ENCODE peak calls at places on chromosomes 6 and 20, in seven cellular contexts. C, Y, V, O, J, K and W are unnamed samples.

GRCh38 chr6:144294016-144294415 is 8.9 kb downstream of the UTRN start:
- DNase-seq in K (no peak), V (no peak), C (no peak), O (no peak), Y (no peak), J (no peak), W (no peak)

GRCh38 chr20:45791668-45792512 is at the start of the genes DNTTIP1 and WFDC3:
- DNase-seq in Y (peak), J (peak), K (peak), V (peak), O (peak), C (peak), W (peak)

GRCh38 chr20:44610313-44610965 is 28.1 kb downstream of the PKIG start:
- DNase-seq in O (no peak), V (no peak), J (no peak), K (no peak), C (no peak), Y (no peak), W (no peak)

GRCh38 chr20:17928633-17929311 is 39.8 kb downstream of the SNX5 start:
- DNase-seq in J (no peak), K (no peak), V (no peak), O (no peak), C (no peak), Y (no peak), W (no peak)

GRCh38 chr20:23059831-23060230 is 10.4 kb upstream of the THBD start:
- DNase-seq in C (no peak), K (no peak), O (no peak), V (no peak), J (no peak), Y (no peak), W (no peak)

GRCh38 chr6:82248233-82248735 is 740 bp upstream of the IBTK start:
- DNase-seq in K (no peak), C (no peak), V (peak), Y (no peak), O (no peak), J (no peak), W (peak)

GRCh38 chr20:44115762-44116644 is 71.0 kb downstream of the JPH2 start:
- DNase-seq in Y (peak), V (no peak), J (no peak), K (no peak), O (no peak), C (no peak), W (no peak)

GRCh38 chr6:12011276-12012112 is 618 bp upstream of the HIVEP1 start:
- DNase-seq in Y (peak), C (peak), J (peak), K (peak), V (peak), O (peak), W (peak)

GRCh38 chr6:157823523-157824370 is 701 bp downstream of the SNX9 start:
- DNase-seq in K (peak), Y (peak), V (peak), C (no peak), J (peak), O (no peak), W (peak)

GRCh38 chr6:137471951-137472350 is 22.2 kb downstream of the OLIG3 start:
- DNase-seq in Y (no peak), K (no peak), J (no peak), V (no peak), C (no peak), O (no peak), W (no peak)

GRCh38 chr20:41650221-41650948 is 32.2 kb upstream of the CHD6 start:
- DNase-seq in V (no peak), O (no peak), Y (no peak), J (no peak), C (no peak), K (no peak), W (no peak)

GRCh38 chr6:83378621-83379388 is 52.0 kb downstream of the ME1 start:
- DNase-seq in Y (no peak), C (no peak), V (no peak), K (no peak), O (no peak), J (no peak), W (no peak)

GRCh38 chr20:45958593-45958992 is 13.4 kb downstream of the ZNF335 start:
- DNase-seq in C (no peak), K (no peak), J (no peak), Y (no peak), O (no peak), V (no peak), W (no peak)

GRCh38 chr20:59850018-59850641 is 83.3 kb downstream of the SYCP2 start:
- DNase-seq in V (peak), K (peak), Y (no peak), C (no peak), O (no peak), J (peak), W (no peak)

GRCh38 chr6:160177220-160177619 is 55.6 kb downstream of the SLC22A1 start:
- DNase-seq in K (no peak), O (peak), V (no peak), C (no peak), J (no peak), Y (no peak), W (no peak)

GRCh38 chr20:63183422-63184146 is 32.3 kb downstream of the YTHDF1 start:
- DNase-seq in J (no peak), O (no peak), V (peak), Y (peak), K (peak), C (peak), W (peak)

GRCh38 chr6:138107078-138107751 is at the start of gene PERP:
- DNase-seq in O (no peak), V (peak), K (peak), Y (peak), J (no peak), C (peak), W (peak)

GRCh38 chr20:12698817-12699216 is 310.0 kb upstream of the SPTLC3 start:
- DNase-seq in C (no peak), V (no peak), K (no peak), J (no peak), Y (peak), O (no peak), W (no peak)

GRCh38 chr20:34642009-34642408 is 34.9 kb downstream of the PIGU start:
- DNase-seq in Y (no peak), V (no peak), K (no peak), J (no peak), C (no peak), O (no peak), W (no peak)

GRCh38 chr20:6152777-6153176 is 29.9 kb upstream of the FERMT1 start:
- DNase-seq in O (no peak), J (no peak), Y (no peak), V (no peak), C (no peak), K (no peak), W (no peak)

DNA sequence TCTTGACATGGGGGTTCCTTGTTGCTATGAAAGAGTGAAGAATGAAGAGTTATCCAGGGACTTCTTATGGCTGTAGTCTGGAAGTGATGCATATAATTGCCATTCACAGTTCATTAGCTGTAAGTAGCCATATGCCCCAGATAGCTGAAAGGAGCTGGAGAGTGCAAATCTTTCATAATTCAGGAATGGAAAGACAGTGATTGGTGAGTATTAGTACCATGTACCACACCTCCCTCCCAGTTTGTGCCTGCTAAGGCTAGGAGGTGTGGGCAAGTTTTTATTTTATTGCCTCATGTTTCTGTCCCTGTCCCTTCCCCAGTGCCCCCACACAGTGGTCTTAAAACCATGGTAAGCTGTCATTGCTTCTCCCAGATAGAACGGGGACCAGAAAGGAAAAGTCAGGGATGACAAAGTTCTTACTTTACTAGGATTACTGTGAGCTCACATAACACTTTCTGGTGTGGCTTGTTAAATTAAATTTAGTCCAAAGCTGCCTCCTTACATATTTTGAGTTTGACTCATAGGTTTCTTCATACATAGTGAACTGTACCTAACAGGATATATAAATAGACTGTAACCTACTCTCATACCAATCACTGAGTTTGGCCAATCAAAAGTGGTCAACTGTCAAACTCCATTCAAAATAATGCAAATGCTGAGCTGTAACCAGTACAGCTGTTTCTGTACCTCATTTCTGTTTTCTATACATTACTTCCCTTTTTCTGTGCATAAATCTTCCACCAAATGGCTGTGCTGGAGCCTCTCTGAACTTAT is 119.4 kb downstream of the RFPL4B start:
- DNase-seq in J (no peak), V (no peak), Y (no peak), C (no peak), K (no peak), O (no peak), W (no peak)
- TF ChIP-seq TAF1 in J (no peak), V (no peak), Y (no peak), C (no peak), K (no peak), O (no peak), W (no peak)

GRCh38 chr6:8182857-8183256 is 80.5 kb upstream of the EEF1E1 start:
- DNase-seq in J (no peak), C (no peak), V (no peak), O (no peak), K (no peak), Y (no peak), W (no peak)
- TF ChIP-seq TAF1 in J (no peak), C (no peak), V (no peak), O (no peak), K (no peak), Y (no peak), W (no peak)

GRCh38 chr20:15528386-15529111 is 1044.7 kb downstream of the KIF16B start:
- DNase-seq in Y (no peak), C (no peak), K (no peak), J (no peak), O (no peak), V (no peak), W (no peak)
- TF ChIP-seq TAF1 in Y (no peak), C (no peak), K (no peak), J (no peak), O (no peak), V (no peak), W (no peak)

DNA sequence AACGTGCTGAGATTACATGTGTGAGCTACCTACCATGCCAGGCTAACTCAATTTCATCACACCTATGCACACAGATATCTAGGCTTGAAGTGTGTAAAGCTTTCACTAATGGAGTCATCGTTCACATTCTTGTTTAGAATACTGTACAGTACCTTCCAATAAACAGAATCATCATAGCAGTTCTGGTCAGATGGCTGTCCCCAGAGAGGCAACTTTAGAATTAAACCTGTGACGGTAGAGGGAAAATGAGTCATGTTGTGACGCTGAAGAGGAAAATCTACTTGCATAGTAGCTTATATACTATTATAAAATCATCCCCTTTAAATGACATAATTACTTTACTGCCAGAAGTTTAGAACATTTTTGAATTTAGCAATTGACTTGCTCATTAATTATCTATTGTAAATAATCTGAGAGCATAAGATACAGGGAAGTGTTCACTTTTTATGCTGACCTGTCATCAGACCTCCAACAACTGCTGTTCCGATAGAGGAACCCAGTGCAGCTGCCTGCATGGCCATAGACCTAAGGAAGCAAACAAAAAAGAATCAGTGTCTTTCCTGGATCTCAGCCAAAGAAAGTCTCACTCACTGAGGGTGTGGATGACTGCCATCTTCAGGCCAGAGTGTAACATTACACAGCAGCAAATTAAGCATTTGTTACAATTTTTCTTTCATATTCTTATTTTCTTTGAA is 29.8 kb downstream of the RHAG start:
- DNase-seq in Y (peak), V (peak), J (peak), O (no peak), C (peak), K (peak), W (peak)
- TF ChIP-seq TAF1 in Y (no peak), V (no peak), J (no peak), O (no peak), C (no peak), K (no peak), W (no peak)

GRCh38 chr6:118594877-118595276 is 46.8 kb downstream of the PLN start:
- DNase-seq in K (no peak), C (no peak), J (no peak), Y (no peak), V (no peak), O (no peak), W (no peak)
- TF ChIP-seq TAF1 in K (no peak), C (no peak), J (no peak), Y (no peak), V (no peak), O (no peak), W (no peak)

GRCh38 chr6:917296-917695 is 224.4 kb upstream of the EXOC2 start:
- DNase-seq in K (no peak), V (no peak), Y (no peak), J (no peak), C (no peak), O (no peak), W (no peak)

GRCh38 chr6:907928-908327 is 215.0 kb upstream of the EXOC2 start:
- DNase-seq in Y (no peak), V (no peak), K (no peak), J (no peak), C (no peak), O (no peak), W (no peak)

GRCh38 chr6:916160-916559 is 223.2 kb upstream of the EXOC2 start:
- DNase-seq in C (no peak), J (no peak), K (no peak), Y (no peak), V (no peak), O (no peak), W (no peak)

GRCh38 chr6:917939-918338 is 225.0 kb upstream of the EXOC2 start:
- DNase-seq in J (no peak), K (no peak), C (no peak), V (no peak), Y (no peak), O (no peak), W (no peak)

DNA sequence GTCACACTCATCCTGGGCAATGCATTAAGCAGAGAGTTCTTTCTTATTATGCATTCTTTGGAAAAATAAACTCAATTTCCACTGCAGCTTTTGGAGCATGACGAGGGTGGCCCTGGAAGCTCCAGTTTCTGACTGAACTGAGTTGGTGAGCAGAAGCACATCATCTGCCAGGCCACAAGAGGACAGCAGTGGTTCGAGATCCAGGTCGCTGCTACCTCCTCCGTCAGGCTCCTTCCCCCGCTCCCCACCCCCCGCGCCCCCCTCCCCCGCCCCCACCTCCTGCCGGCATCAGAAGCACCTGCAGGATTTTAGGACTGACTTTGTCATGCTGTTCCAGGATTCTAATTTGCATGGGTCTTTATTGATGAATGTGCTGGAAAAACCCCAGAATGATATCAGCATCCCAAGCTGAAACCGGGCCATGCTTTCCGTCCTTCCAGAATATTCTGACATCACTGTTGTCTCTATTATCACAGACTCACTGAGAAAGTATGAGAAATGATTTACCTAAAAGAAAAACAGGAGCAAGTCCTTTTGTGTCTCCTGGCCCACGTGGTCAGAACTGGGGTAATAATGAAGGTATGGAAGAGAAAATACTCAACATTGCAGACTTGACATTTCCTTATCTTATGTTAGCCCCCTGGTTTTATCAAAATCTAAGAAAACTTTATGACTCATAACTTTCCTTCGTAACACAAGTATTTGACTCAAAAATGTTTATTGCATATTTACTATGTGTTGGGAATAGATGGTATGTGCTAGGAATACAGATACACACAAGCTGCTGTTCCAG is 220.1 kb upstream of the EXOC2 start:
- DNase-seq in K (peak), O (peak), C (no peak), J (no peak), Y (no peak), V (peak), W (no peak)
- TF ChIP-seq TAF1 in K (no peak), O (no peak), C (no peak), J (no peak), Y (no peak), V (no peak), W (no peak)

GRCh38 chr20:21050710-21051109 is 55.4 kb downstream of the LINC00237 start:
- DNase-seq in C (no peak), J (no peak), V (no peak), Y (no peak), O (no peak), K (no peak), W (no peak)

GRCh38 chr20:21052241-21052640 is 53.9 kb downstream of the LINC00237 start:
- DNase-seq in J (no peak), K (no peak), O (no peak), Y (no peak), V (no peak), C (no peak), W (no peak)

GRCh38 chr20:21046413-21047070 is 59.6 kb downstream of the LINC00237 start:
- DNase-seq in K (no peak), V (no peak), J (no peak), C (no peak), Y (peak), O (no peak), W (no peak)

GRCh38 chr20:21047981-21048380 is 58.2 kb downstream of the LINC00237 start:
- DNase-seq in Y (no peak), J (no peak), K (no peak), V (no peak), C (no peak), O (no peak), W (no peak)

DNA sequence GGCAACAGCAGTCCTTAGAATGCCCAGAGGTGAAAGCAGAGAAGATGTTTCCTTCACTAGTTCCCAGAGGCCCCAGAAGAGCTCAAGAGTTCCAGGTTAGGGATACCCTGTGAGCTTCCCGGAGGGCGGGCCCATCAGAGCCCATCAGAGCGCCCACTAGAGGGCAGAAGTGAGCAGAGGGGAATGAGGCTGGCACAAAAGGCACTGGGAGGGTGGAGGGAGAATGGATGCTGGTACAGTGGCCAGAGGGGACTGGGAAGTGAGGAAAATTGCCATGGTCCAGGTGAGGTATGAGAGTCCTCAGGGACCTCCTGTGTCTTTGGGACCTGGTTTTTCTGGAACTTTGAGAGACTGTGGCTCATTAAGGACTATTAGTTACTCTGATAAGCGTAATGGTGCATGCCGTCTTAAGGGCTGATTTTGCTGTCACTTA is 57.3 kb downstream of the LINC00237 start:
- DNase-seq in C (peak), O (no peak), J (no peak), K (peak), V (peak), Y (peak), W (peak)
- TF ChIP-seq TAF1 in C (no peak), O (no peak), J (no peak), K (no peak), V (no peak), Y (no peak), W (no peak)

DNA sequence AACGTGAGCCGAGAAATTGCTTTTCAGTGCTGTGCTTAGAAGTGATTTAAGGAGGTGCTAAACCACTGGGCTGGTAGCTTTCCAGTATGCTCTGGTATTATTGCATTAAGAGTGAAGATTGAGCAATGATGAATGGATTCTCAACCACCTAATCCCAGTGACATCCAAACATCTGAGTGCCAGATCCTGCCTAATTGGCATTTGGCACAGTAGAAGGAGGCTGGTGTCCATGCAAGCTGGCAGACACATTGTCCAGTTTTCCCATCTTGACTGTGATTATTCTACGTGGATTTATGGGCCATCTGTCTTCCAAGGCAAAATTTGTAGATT is 398.0 kb upstream of the PLCB4 start:
- DNase-seq in O (no peak), V (no peak), C (no peak), K (no peak), J (no peak), Y (peak), W (no peak)
- TF ChIP-seq TAF1 in O (no peak), V (no peak), C (no peak), K (no peak), J (no peak), Y (no peak), W (no peak)